ENCODE peak calls at places on chromosome 2, in eight cellular contexts. F, R, D, G, Z, J, Q and N are unnamed samples.

GRCh38 chr2:149613712-149614111 is 26.1 kb upstream of the MMADHC start:
- DNase-seq in F (no peak), R (no peak), D (no peak), G (no peak), Z (no peak), J (peak), Q (peak), N (no peak)

GRCh38 chr2:56522605-56523089 is 338.9 kb downstream of the CCDC85A start:
- DNase-seq in F (no peak), R (no peak), D (no peak), G (no peak), Z (no peak), J (peak), Q (peak), N (no peak)

GRCh38 chr2:1708476-1709334 is 35.6 kb downstream of the PXDN start:
- DNase-seq in F (peak), R (peak), D (no peak), G (no peak), Z (no peak), J (no peak), Q (peak), N (no peak)

GRCh38 chr2:205967391-205968075 is 118.4 kb downstream of the INO80D start:
- DNase-seq in F (no peak), R (no peak), D (no peak), G (no peak), Z (no peak), J (no peak), Q (peak), N (no peak)

GRCh38 chr2:233430091-233430490 is 75.8 kb downstream of the DGKD start:
- DNase-seq in F (no peak), R (peak), D (no peak), G (no peak), Z (no peak), J (peak), Q (peak), N (no peak)

GRCh38 chr2:48433682-48434081 is 96.3 kb upstream of the STON1 start:
- DNase-seq in F (no peak), R (no peak), D (no peak), G (no peak), Z (no peak), J (peak), Q (no peak), N (no peak)

GRCh38 chr2:62884514-62884913 is 166.1 kb upstream of the OTX1 start:
- DNase-seq in F (no peak), R (no peak), D (no peak), G (no peak), Z (no peak), J (peak), Q (peak), N (no peak)

GRCh38 chr2:157421377-157421944 is 22.4 kb downstream of the CYTIP start:
- DNase-seq in F (no peak), R (no peak), D (no peak), G (no peak), Z (no peak), J (no peak), Q (no peak), N (no peak)

GRCh38 chr2:108542071-108542470 is 7.8 kb downstream of the LIMS1 start:
- DNase-seq in F (no peak), R (no peak), D (no peak), G (no peak), Z (no peak), J (peak), Q (peak), N (no peak)